ENCODE peak calls at places on chromosomes 3 and 15, in nine cellular contexts. L, S, N, O, Q, Y, F, J and P are unnamed samples.

GRCh38 chr3:146218880-146219866 is 31.7 kb downstream of the PLSCR4 start:
- DNase-seq in O (peak; percentile 39), N (peak; percentile 40), Q (no peak), Y (peak; percentile 52), J (peak; percentile 11), L (peak; percentile 48), S (no peak), F (no peak), P (peak; percentile 20)

GRCh38 chr15:47296911-47297310 is 420.4 kb upstream of the SEMA6D start:
- DNase-seq in Q (no peak), J (no peak), Y (no peak), S (no peak), F (no peak), N (no peak), L (no peak), O (no peak), P (no peak)

GRCh38 chr3:196774191-196774820 is 34.6 kb downstream of the PAK2 start:
- DNase-seq in Y (peak; percentile 74), F (no peak), O (no peak), N (no peak), Q (no peak), J (no peak), S (no peak), L (peak; percentile 41), P (no peak)

GRCh38 chr3:68876112-68876713 is 56.1 kb downstream of the TAFA4 start:
- DNase-seq in F (no peak), N (peak; percentile 87), Y (peak; percentile 76), J (peak; percentile 44), S (no peak), O (peak; percentile 45), L (peak; percentile 76), Q (no peak), P (peak; percentile 58)

GRCh38 chr15:64232400-64232799 is 69.6 kb upstream of the PPIB start:
- DNase-seq in J (peak; percentile 55), S (no peak), Q (no peak), Y (peak; percentile 81), N (no peak), F (no peak), O (no peak), L (no peak), P (peak; percentile 56)

GRCh38 chr3:152229692-152230091 is 39.0 kb upstream of the MBNL1 start:
- DNase-seq in O (no peak), Q (no peak), Y (no peak), F (no peak), S (no peak), N (peak; percentile 11), J (no peak), L (no peak), P (no peak)

GRCh38 chr15:56913241-56913640 is 5.2 kb upstream of the TCF12 start:
- DNase-seq in Q (no peak), L (no peak), J (no peak), O (no peak), F (no peak), Y (no peak), S (no peak), N (no peak), P (no peak)

GRCh38 chr15:51382787-51383186 is 41.3 kb downstream of the GLDN start:
- DNase-seq in Y (peak; percentile 60), J (peak; percentile 41), F (no peak), Q (no peak), N (peak; percentile 90), L (peak; percentile 50), O (peak; percentile 51), S (no peak), P (peak; percentile 61)

GRCh38 chr3:119211193-119211592 is 29.5 kb downstream of the B4GALT4 start:
- DNase-seq in Q (no peak), J (no peak), Y (no peak), N (no peak), O (no peak), S (no peak), L (no peak), F (no peak), P (no peak)

GRCh38 chr15:63185206-63185605 is 4.2 kb upstream of the RAB8B start:
- DNase-seq in N (no peak), Q (no peak), S (no peak), O (no peak), Y (no peak), F (no peak), J (no peak), L (no peak), P (no peak)

GRCh38 chr15:36498401-36498800 is 81.0 kb upstream of the CDIN1 start:
- DNase-seq in J (no peak), N (no peak), F (no peak), O (no peak), Q (no peak), S (no peak), Y (no peak), L (peak; percentile 57), P (no peak)

GRCh38 chr3:111829023-111829422 is 30.0 kb upstream of the PHLDB2 start:
- DNase-seq in J (no peak), L (no peak), Y (no peak), O (no peak), S (no peak), Q (no peak), F (no peak), N (no peak), P (no peak)

GRCh38 chr3:56928379-56929068 is 126.8 kb upstream of the ARHGEF3 start:
- DNase-seq in J (no peak), F (no peak), O (no peak), N (peak; percentile 26), Y (no peak), Q (no peak), L (no peak), S (no peak), P (peak; percentile 32)

GRCh38 chr3:125382323-125382722 is 7.2 kb upstream of the ZNF148 start:
- DNase-seq in O (no peak), Y (no peak), F (no peak), Q (no peak), S (no peak), J (no peak), L (peak; percentile 30), N (no peak), P (no peak)

GRCh38 chr3:106589306-106589942 is 720.6 kb upstream of the CBLB start:
- DNase-seq in N (no peak), Q (no peak), L (peak; percentile 51), J (no peak), O (no peak), Y (peak; percentile 82), F (no peak), S (no peak), P (no peak)

GRCh38 chr3:185081516-185081915 is 71.3 kb downstream of the C3orf70 start:
- DNase-seq in S (no peak), O (no peak), L (no peak), J (no peak), N (no peak), Y (no peak), Q (no peak), F (no peak), P (no peak)
- TF ChIP-seq CTCF in S (no peak), O (no peak), L (no peak), J (no peak), N (no peak), Y (no peak), Q (no peak), F (no peak), P (no peak)

DNA sequence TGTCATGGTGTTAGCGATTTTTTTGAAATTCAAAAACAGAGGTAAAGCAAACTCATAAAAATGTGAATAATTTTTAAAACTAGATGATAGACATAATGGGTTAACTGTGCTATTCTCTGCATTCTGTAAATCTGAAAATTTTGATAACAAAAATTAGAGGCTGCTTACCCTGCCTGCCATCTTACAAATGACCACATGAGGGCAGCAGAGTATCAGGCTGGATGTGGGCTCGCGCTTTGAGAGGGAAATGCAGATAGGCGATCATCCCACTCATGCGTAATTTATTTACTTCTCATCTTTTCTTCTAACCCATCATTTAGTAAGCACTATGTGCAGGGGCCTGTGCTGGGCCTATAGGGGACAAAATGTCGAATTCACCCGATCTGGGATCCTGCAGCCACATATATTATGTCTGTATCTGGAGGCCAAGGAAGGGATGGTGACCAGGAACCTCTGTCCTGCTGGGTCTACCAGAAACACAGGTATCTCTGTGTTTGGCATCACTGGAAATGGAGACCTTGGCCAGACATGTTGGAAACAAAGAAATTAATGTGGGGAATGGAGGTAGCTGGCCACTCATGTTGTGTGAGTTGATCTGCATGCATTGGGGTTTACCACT is 7.8 kb upstream of the RAD18 start:
- DNase-seq in F (no peak), S (no peak), J (peak; percentile 42), L (peak; percentile 72), Q (peak; percentile 92), O (peak; percentile 75), N (peak; percentile 71), Y (peak; percentile 67), P (peak; percentile 45)
- TF ChIP-seq CTCF in F (peak; percentile 99), S (peak; percentile 94), J (peak; percentile 93), L (peak; percentile 98), Q (peak; percentile 99), O (peak; percentile 100), N (peak; percentile 99), Y (peak; percentile 97), P (peak; percentile 94)

DNA sequence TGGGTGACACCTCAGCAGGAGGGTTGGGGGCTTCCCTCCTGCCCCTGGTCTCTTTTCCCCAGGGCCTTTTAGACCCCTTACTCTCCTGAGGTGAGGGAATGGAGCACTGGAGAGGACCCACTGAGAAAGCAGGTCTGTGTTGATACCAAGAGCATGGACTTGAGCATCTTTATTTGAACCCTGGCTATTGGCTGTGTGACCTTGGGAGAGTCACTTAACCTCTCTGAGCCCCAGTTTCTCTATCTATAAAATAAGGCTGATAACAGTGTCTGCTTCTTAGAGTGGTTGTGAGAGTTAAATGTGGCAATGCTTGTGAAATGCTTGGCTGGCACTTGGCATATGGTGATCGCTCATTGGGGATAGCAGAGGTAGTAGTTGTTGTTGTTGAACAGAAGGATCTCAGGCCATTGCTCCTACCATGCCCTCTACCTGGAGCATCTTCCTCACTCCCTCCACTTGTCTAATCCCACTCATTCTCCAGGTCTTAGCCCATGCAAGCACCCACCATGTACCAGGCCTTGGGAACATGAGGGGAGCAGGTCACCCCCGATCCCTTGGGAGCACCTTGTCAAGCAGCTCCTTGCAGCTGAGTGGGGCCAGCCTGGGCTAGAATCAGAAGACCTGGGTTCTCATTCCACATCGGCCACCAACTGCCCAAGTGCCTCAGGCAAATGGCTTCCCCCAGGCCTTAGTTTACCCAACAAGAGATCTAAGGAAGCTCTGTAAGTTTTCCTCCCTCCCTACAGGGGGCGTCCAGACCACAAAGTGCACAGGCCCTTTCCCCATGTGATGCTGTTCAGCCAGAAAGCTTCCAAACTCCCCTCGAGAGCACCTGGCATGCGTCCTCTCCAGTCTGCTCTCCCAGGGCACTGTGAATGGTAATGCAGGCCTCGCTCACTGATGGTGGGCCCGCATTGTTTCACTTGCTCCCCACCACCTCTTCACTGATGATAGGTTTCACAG is 96.7 kb downstream of the LSM3 start:
- DNase-seq in O (no peak), N (peak; percentile 82), Q (no peak), F (no peak), L (no peak), Y (peak; percentile 28), S (no peak), J (no peak), P (no peak)
- TF ChIP-seq CTCF in O (no peak), N (peak; percentile 60), Q (peak; percentile 20), F (no peak), L (peak; percentile 35), Y (peak; percentile 39), S (no peak), J (peak; percentile 13), P (peak; percentile 64)

GRCh38 chr3:4986611-4987373 is 7.6 kb downstream of the BHLHE40 start:
- DNase-seq in N (peak; percentile 97), Y (peak; percentile 97), S (peak; percentile 97), J (peak; percentile 97), Q (peak; percentile 99), O (peak; percentile 90), L (peak; percentile 100), F (peak; percentile 99), P (peak; percentile 98)
- TF ChIP-seq CTCF in N (no peak), Y (no peak), S (no peak), J (no peak), Q (no peak), O (no peak), L (peak; percentile 10), F (no peak), P (peak; percentile 24)